ENCODE peak calls at places on chromosome 7, in six cellular contexts. L is coronary artery, N is HS-27A, F is T-helper 1 cell, S is GM03348, Y is K562. C is an unnamed sample.

GRCh38 chr7:31883761-31884164 is 186.4 kb downstream of the PDE1C start:
- DNase-seq in L (no peak), N (no peak), F (no peak), S (peak), Y (no peak), C (no peak)

GRCh38 chr7:1847260-1848001 is 177.4 kb downstream of the ELFN1 start:
- DNase-seq in L (no peak), N (no peak), F (no peak), S (no peak), Y (no peak), C (no peak)

GRCh38 chr7:19558527-19558926 is 150.3 kb downstream of the POLR1F start:
- DNase-seq in L (no peak), N (peak), F (no peak), S (peak), Y (no peak), C (no peak)

GRCh38 chr7:158572000-158572828 is 15.4 kb downstream of the PTPRN2 start:
- DNase-seq in L (no peak), N (no peak), F (no peak), S (no peak), Y (no peak), C (no peak)

GRCh38 chr7:158602905-158603772 is 15.5 kb upstream of the PTPRN2 start:
- DNase-seq in L (no peak), N (no peak), F (no peak), S (no peak), Y (no peak), C (no peak)

GRCh38 chr7:47369736-47370135 is 212.2 kb downstream of the TNS3 start:
- DNase-seq in L (no peak), N (no peak), F (no peak), S (no peak), Y (no peak), C (no peak)

GRCh38 chr7:153581415-153581814 is 470.8 kb upstream of the DPP6 start:
- DNase-seq in L (no peak), N (no peak), F (no peak), S (no peak), Y (no peak), C (no peak)

GRCh38 chr7:149209518-149210269 is 14.3 kb downstream of the ZNF282 start:
- DNase-seq in L (no peak), N (no peak), F (peak), S (peak), Y (peak), C (peak)

GRCh38 chr7:2037805-2038635 is 194.7 kb downstream of the MAD1L1 start:
- DNase-seq in L (peak), N (no peak), F (no peak), S (no peak), Y (no peak), C (peak)

GRCh38 chr7:289756-290553 is at the start of gene FOXL3:
- DNase-seq in L (no peak), N (no peak), F (no peak), S (no peak), Y (no peak), C (no peak)

GRCh38 chr7:41047789-41048191 is 655.1 kb downstream of the INHBA start:
- DNase-seq in L (no peak), N (no peak), F (no peak), S (peak), Y (no peak), C (no peak)

GRCh38 chr7:109126404-109127050 is 556.9 kb downstream of the DNAJB9 start:
- DNase-seq in L (no peak), N (no peak), F (no peak), S (no peak), Y (no peak), C (no peak)

GRCh38 chr7:149300751-149301150 is 38.8 kb downstream of the ZNF783 start:
- DNase-seq in L (no peak), N (no peak), F (no peak), S (no peak), Y (no peak), C (no peak)

GRCh38 chr7:129017264-129017663 is 37.6 kb downstream of the TNPO3 start:
- DNase-seq in L (no peak), N (no peak), F (no peak), S (no peak), Y (no peak), C (no peak)

GRCh38 chr7:51927738-51928137 is 611.1 kb upstream of the COBL start:
- DNase-seq in L (no peak), N (no peak), F (no peak), S (no peak), Y (no peak), C (no peak)

GRCh38 chr7:144513332-144513731 is 109.8 kb upstream of the NOBOX start:
- DNase-seq in L (no peak), N (no peak), F (no peak), S (no peak), Y (no peak), C (no peak)

C was measured in effector memory CD8-positive, alpha-beta T cell.